ENCODE peak calls at places on chromosomes 7 and 10, in seven cellular contexts. S is uterus; K is CD8-positive, alpha-beta T cell; Q is spleen; J is endothelial cell of umbilical vein; D is breast epithelium; W is CD8-positive, alpha-beta memory T cell. R is an unnamed sample.

GRCh38 chr10:70858759-70859158 is 29.6 kb downstream of the PCBD1 start:
- DNase-seq in S (no peak), K (no peak), Q (no peak), J (no peak), D (no peak), W (no peak), R (no peak)

GRCh38 chr7:104976966-104977636 is 36.9 kb upstream of the KMT2E start:
- DNase-seq in S (no peak), K (no peak), Q (no peak), J (peak; percentile 37), D (no peak), W (no peak), R (no peak)

GRCh38 chr7:45026013-45026412 is 26.0 kb downstream of the CCM2 start:
- DNase-seq in S (no peak), K (no peak), Q (no peak), J (no peak), D (no peak), W (no peak), R (no peak)

GRCh38 chr7:158858592-158859503 is 2.5 kb downstream of the DYNC2I1 start:
- DNase-seq in S (no peak), K (no peak), Q (no peak), J (no peak), D (no peak), W (no peak), R (no peak)

GRCh38 chr7:134328900-134329299 is 12.2 kb upstream of the SLC35B4 start:
- DNase-seq in S (no peak), K (no peak), Q (no peak), J (no peak), D (no peak), W (no peak), R (no peak)

GRCh38 chr10:9056521-9056920 is 1002.0 kb downstream of the GATA3 start:
- DNase-seq in S (no peak), K (no peak), Q (no peak), J (no peak), D (no peak), W (no peak), R (no peak)

GRCh38 chr10:36424377-36424971 is 700.9 kb upstream of the ANKRD30A start:
- DNase-seq in S (no peak), K (no peak), Q (no peak), J (no peak), D (no peak), W (no peak), R (no peak)

GRCh38 chr7:112937651-112938390 is 147.6 kb upstream of the TMEM168 start:
- DNase-seq in S (no peak), K (no peak), Q (no peak), J (no peak), D (no peak), W (no peak), R (no peak)

GRCh38 chr7:45031829-45032228 is 31.8 kb downstream of the CCM2 start:
- DNase-seq in S (no peak), K (no peak), Q (no peak), J (no peak), D (no peak), W (no peak), R (no peak)

GRCh38 chr10:73819025-73819424 is 7.6 kb upstream of the NDST2 start:
- DNase-seq in S (no peak), K (no peak), Q (peak; percentile 75), J (no peak), D (no peak), W (no peak), R (no peak)

GRCh38 chr7:47503283-47503682 is 78.6 kb downstream of the TNS3 start:
- DNase-seq in S (no peak), K (no peak), Q (no peak), J (no peak), D (no peak), W (no peak), R (peak; percentile 54)

GRCh38 chr10:49277973-49278372 is 21.0 kb upstream of the C10orf71 start:
- DNase-seq in S (no peak), K (no peak), Q (no peak), J (no peak), D (no peak), W (no peak), R (no peak)

GRCh38 chr7:139659922-139660316 is 117.9 kb downstream of the HIPK2 start:
- DNase-seq in S (no peak), K (no peak), Q (no peak), J (no peak), D (no peak), W (no peak), R (no peak)

GRCh38 chr10:71769279-71769823 is 4.0 kb downstream of the VSIR start:
- DNase-seq in S (no peak), K (no peak), Q (peak; percentile 54), J (peak; percentile 87), D (no peak), W (peak; percentile 65), R (no peak)

GRCh38 chr10:123200510-123200909 is 46.3 kb downstream of the BUB3 start:
- DNase-seq in S (no peak), K (no peak), Q (no peak), J (no peak), D (no peak), W (no peak), R (no peak)

GRCh38 chr10:80454526-80455460 is 683 bp downstream of the TSPAN14 start:
- DNase-seq in S (peak; percentile 36), K (peak; percentile 37), Q (peak; percentile 92), J (peak; percentile 49), D (no peak), W (peak; percentile 58), R (no peak)

GRCh38 chr10:91589015-91589655 is 43.7 kb downstream of the PPP1R3C start:
- DNase-seq in S (peak; percentile 55), K (no peak), Q (no peak), J (peak; percentile 87), D (no peak), W (no peak), R (peak; percentile 62)

GRCh38 chr10:34716234-34716633 is 98.9 kb downstream of the PARD3 start:
- DNase-seq in S (no peak), K (no peak), Q (no peak), J (no peak), D (no peak), W (no peak), R (no peak)

GRCh38 chr10:14839305-14839695 is 1.2 kb downstream of the HSPA14 start:
- DNase-seq in S (no peak), K (no peak), Q (peak; percentile 71), J (no peak), D (no peak), W (no peak), R (no peak)

GRCh38 chr7:90167361-90167760 is 13.1 kb downstream of the STEAP1 start:
- DNase-seq in S (no peak), K (no peak), Q (no peak), J (peak; percentile 69), D (no peak), W (no peak), R (no peak)

GRCh38 chr7:26440993-26441636 is 149.5 kb downstream of the SNX10 start:
- DNase-seq in S (no peak), K (no peak), Q (no peak), J (no peak), D (no peak), W (no peak), R (no peak)

DNA sequence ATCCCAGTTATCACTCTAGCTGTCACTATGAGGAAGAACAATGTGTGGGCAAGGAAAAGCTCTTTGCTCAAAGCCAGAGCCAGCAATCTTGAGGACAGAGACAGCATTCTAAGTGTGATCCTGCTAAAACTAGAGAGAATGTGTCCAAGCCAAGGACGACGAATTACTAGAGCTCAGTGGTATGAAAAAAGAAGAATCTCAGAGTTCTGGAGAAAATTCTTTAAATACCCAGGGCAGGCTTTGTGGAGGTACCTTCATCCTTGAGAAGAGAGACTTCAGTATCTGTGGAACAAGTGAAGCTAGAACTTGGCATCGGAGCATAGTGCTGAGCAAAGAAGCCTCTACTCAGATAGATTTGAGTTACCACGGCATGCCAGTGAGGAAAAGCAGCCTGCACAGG is 209.8 kb downstream of the TRIL start:
- DNase-seq in S (no peak), K (no peak), Q (no peak), J (no peak), D (no peak), W (no peak), R (no peak)
- H3K27ac ChIP-seq in S (no peak overlapping the region), K (no peak overlapping the region), Q (no peak overlapping the region), J (no peak overlapping the region), D (no peak overlapping the region), W (no peak overlapping the region), R (no peak overlapping the region)

GRCh38 chr10:44238212-44238611 is 146.7 kb downstream of the CXCL12 start:
- DNase-seq in S (no peak), K (no peak), Q (no peak), J (no peak), D (no peak), W (no peak), R (no peak)

GRCh38 chr10:44237364-44238034 is 147.4 kb downstream of the CXCL12 start:
- DNase-seq in S (no peak), K (no peak), Q (no peak), J (no peak), D (no peak), W (no peak), R (no peak)

GRCh38 chr10:44233561-44234470 is 151.1 kb downstream of the CXCL12 start:
- DNase-seq in S (no peak), K (no peak), Q (no peak), J (no peak), D (no peak), W (no peak), R (no peak)

GRCh38 chr10:44235363-44235762 is 149.5 kb downstream of the CXCL12 start:
- DNase-seq in S (no peak), K (no peak), Q (no peak), J (no peak), D (no peak), W (no peak), R (no peak)

GRCh38 chr10:44234471-44234850 is 150.4 kb downstream of the CXCL12 start:
- DNase-seq in S (no peak), K (no peak), Q (no peak), J (no peak), D (peak; percentile 60), W (no peak), R (no peak)
- H3K4me3 ChIP-seq in S (no peak overlapping the region), K (no peak overlapping the region), Q (no peak overlapping the region), J (no peak overlapping the region), D (no peak overlapping the region), W (no peak overlapping the region), R (no peak overlapping the region)

GRCh38 chr10:110203500-110204455 is 3.6 kb upstream of the MXI1 start:
- DNase-seq in S (no peak), K (no peak), Q (no peak), J (no peak), D (no peak), W (no peak), R (no peak)

GRCh38 chr10:110206988-110207804 is at the start of gene MXI1:
- DNase-seq in S (peak; percentile 71), K (peak; percentile 36), Q (peak; percentile 91), J (peak; percentile 72), D (no peak), W (peak; percentile 58), R (peak; percentile 68)

GRCh38 chr10:110208614-110209398 is 1.4 kb downstream of the MXI1 start:
- DNase-seq in S (peak; percentile 48), K (peak; percentile 46), Q (peak; percentile 82), J (peak; percentile 10), D (no peak), W (peak; percentile 60), R (no peak)

GRCh38 chr10:110207805-110208613 is 604 bp downstream of the MXI1 start:
- DNase-seq in S (peak; percentile 52), K (peak; percentile 57), Q (peak; percentile 88), J (peak; percentile 44), D (no peak), W (peak; percentile 73), R (no peak)

GRCh38 chr10:110205051-110205675 is 2.2 kb upstream of the MXI1 start:
- DNase-seq in S (no peak), K (no peak), Q (no peak), J (no peak), D (no peak), W (no peak), R (no peak)
- H3K27me3 ChIP-seq in S (no peaks in the 10 kb centered on the region), K (no peaks in the 10 kb centered on the region), Q (no peaks in the 10 kb centered on the region), J (peaks cover 9% of the 10 kb centered on the region), D (no peaks in the 10 kb centered on the region), W (peaks cover 5% of the 10 kb centered on the region), R (no peaks in the 10 kb centered on the region)

GRCh38 chr10:68992721-68993440 is 4.3 kb downstream of the KIFBP start:
- DNase-seq in S (no peak), K (no peak), Q (no peak), J (no peak), D (peak; percentile 36), W (no peak), R (peak; percentile 20)
- H3K27ac ChIP-seq in S (peak overlapping the region; percentile 21), K (no peak overlapping the region), Q (no peak overlapping the region), J (no peak overlapping the region), D (peak overlapping the region; percentile 79), W (no peak overlapping the region), R (peak overlapping the region; percentile 6)